ENCODE peak calls at places on chromosomes 1 and 21, in eight cellular contexts. G is colonic mucosa; Y is MM.1S; P is breast epithelium; Q is transverse colon; Z is prostate gland; C is CD8-positive, alpha-beta T cell; D is GM12878. R is an unnamed sample.

GRCh38 chr1:6292134-6292533 is 31.2 kb upstream of the GPR153 start:
- DNase-seq in G (no peak), Y (no peak), P (no peak), Q (no peak), Z (no peak), C (no peak), D (no peak), R (no peak)

GRCh38 chr1:181485276-181486097 is 2.2 kb downstream of the CACNA1E start:
- DNase-seq in G (no peak), Y (peak; percentile 82), P (no peak), Q (no peak), Z (no peak), C (no peak), D (peak; percentile 53), R (no peak)

GRCh38 chr1:31868862-31869261 is 53.0 kb upstream of the SPOCD1 start:
- DNase-seq in G (no peak), Y (no peak), P (no peak), Q (no peak), Z (no peak), C (no peak), D (no peak), R (no peak)

GRCh38 chr1:99327357-99327756 is 63.1 kb downstream of the PLPPR4 start:
- DNase-seq in G (no peak), Y (no peak), P (no peak), Q (no peak), Z (peak; percentile 23), C (no peak), D (no peak), R (no peak)

GRCh38 chr21:19981938-19982337 is 1016.3 kb upstream of the NCAM2 start:
- DNase-seq in G (no peak), Y (no peak), P (no peak), Q (no peak), Z (no peak), C (no peak), D (no peak), R (no peak)

GRCh38 chr1:6880951-6881690 is 95.9 kb downstream of the CAMTA1 start:
- DNase-seq in G (no peak), Y (no peak), P (no peak), Q (no peak), Z (no peak), C (no peak), D (no peak), R (no peak)

GRCh38 chr1:230300322-230301301 is 125.5 kb downstream of the PGBD5 start:
- DNase-seq in G (no peak), Y (no peak), P (no peak), Q (no peak), Z (no peak), C (no peak), D (no peak), R (no peak)

GRCh38 chr1:20731057-20731991 is 1.2 kb downstream of the SH2D5 start:
- DNase-seq in G (no peak), Y (no peak), P (no peak), Q (no peak), Z (no peak), C (no peak), D (no peak), R (no peak)

GRCh38 chr1:157077394-157077793 is 22.2 kb downstream of the ETV3L start:
- DNase-seq in G (no peak), Y (peak; percentile 3), P (no peak), Q (no peak), Z (no peak), C (no peak), D (no peak), R (no peak)

GRCh38 chr1:227545361-227545760 is 18.0 kb upstream of the ZNF678 start:
- DNase-seq in G (no peak), Y (no peak), P (peak; percentile 39), Q (no peak), Z (no peak), C (no peak), D (no peak), R (no peak)

GRCh38 chr1:61116421-61116820 is 34.1 kb downstream of the NFIA start:
- DNase-seq in G (no peak), Y (no peak), P (no peak), Q (no peak), Z (no peak), C (no peak), D (no peak), R (no peak)

GRCh38 chr1:67749263-67749843 is 64.4 kb downstream of the GADD45A start:
- DNase-seq in G (peak; percentile 72), Y (no peak), P (no peak), Q (peak; percentile 55), Z (peak; percentile 56), C (no peak), D (no peak), R (no peak)

GRCh38 chr1:43327549-43328292 is 9.9 kb upstream of the MPL start:
- DNase-seq in G (no peak), Y (no peak), P (no peak), Q (no peak), Z (no peak), C (no peak), D (no peak), R (no peak)

DNA sequence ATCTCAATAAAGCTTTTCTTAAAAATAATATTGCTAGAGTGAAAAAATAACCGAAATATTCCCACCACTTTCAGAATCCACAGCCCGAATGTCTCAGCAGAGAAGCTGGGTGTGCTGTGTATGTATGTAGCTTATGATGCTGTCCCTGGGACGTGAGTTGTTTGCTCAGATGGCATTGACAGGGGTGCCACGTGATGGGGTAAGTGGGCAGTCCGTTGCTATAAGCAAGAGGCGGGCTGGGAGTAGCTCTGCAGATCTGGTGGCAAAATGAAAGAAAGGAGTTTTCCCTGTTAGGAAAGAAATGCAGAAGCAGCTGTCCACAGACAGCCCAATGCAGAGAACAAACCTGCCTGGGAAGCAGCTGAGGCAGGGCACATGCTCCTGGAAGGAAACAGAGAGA is 3.8 kb upstream of the FAM20B start:
- DNase-seq in G (no peak), Y (no peak), P (peak; percentile 69), Q (no peak), Z (peak; percentile 43), C (no peak), D (no peak), R (no peak)
- H3K27ac ChIP-seq in G (no peak overlapping the region), Y (no peak overlapping the region), P (no peak overlapping the region), Q (no peak overlapping the region), Z (no peak overlapping the region), C (no peak overlapping the region), D (no peak overlapping the region), R (no peak overlapping the region)

GRCh38 chr1:94962745-94963265 is 35.9 kb upstream of the CNN3 start:
- DNase-seq in G (peak; percentile 55), Y (peak; percentile 51), P (no peak), Q (peak; percentile 60), Z (peak; percentile 34), C (peak; percentile 4), D (peak; percentile 64), R (no peak)
- H3K4me3 ChIP-seq in G (no peak overlapping the region), Y (peak overlapping the region; percentile 29), P (peak overlapping the region; percentile 34), Q (peak overlapping the region; percentile 50), Z (peak overlapping the region; percentile 29), C (peak overlapping the region; percentile 64), D (no peak overlapping the region), R (peak overlapping the region; percentile 15)

DNA sequence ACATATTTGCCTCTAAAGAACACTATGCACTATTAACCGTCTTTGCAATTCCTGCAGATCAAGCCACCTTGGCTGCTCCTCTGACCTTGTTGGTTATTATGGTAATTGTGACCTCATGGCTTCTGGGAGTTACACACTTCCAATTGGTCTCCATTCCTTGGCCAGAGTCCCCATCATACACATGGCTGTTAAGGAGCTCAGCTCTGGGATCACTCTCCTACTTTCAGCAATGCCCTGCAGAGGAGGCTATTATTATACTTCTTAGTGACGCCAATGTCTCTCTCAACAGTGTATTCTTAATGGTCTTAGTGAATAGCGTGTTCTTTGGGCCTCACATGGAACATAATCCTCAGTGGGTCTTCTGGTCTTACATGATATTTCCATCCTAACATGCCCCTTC is 10.0 kb upstream of the JAK1 start:
- DNase-seq in G (no peak), Y (no peak), P (no peak), Q (no peak), Z (no peak), C (no peak), D (no peak), R (no peak)
- TF ChIP-seq CTCF in G (no peak), Y (no peak), P (no peak), Q (no peak), Z (no peak), C (no peak), D (no peak), R (no peak)

GRCh38 chr1:154999651-155000474 is 2.7 kb upstream of the ZBTB7B start:
- DNase-seq in G (peak; percentile 66), Y (peak; percentile 91), P (no peak), Q (peak; percentile 70), Z (peak; percentile 57), C (no peak), D (no peak), R (peak; percentile 47)

GRCh38 chr1:154998818-154999650 is 3.6 kb upstream of the ZBTB7B start:
- DNase-seq in G (peak; percentile 79), Y (peak; percentile 92), P (no peak), Q (peak; percentile 78), Z (peak; percentile 44), C (peak; percentile 70), D (peak; percentile 58), R (peak; percentile 55)

GRCh38 chr1:154998201-154998780 is 4.3 kb upstream of the ZBTB7B start:
- DNase-seq in G (no peak), Y (no peak), P (no peak), Q (no peak), Z (no peak), C (no peak), D (no peak), R (no peak)

GRCh38 chr1:154994269-154994977 is 1.0 kb downstream of the LENEP start:
- DNase-seq in G (no peak), Y (no peak), P (no peak), Q (no peak), Z (no peak), C (no peak), D (no peak), R (no peak)

DNA sequence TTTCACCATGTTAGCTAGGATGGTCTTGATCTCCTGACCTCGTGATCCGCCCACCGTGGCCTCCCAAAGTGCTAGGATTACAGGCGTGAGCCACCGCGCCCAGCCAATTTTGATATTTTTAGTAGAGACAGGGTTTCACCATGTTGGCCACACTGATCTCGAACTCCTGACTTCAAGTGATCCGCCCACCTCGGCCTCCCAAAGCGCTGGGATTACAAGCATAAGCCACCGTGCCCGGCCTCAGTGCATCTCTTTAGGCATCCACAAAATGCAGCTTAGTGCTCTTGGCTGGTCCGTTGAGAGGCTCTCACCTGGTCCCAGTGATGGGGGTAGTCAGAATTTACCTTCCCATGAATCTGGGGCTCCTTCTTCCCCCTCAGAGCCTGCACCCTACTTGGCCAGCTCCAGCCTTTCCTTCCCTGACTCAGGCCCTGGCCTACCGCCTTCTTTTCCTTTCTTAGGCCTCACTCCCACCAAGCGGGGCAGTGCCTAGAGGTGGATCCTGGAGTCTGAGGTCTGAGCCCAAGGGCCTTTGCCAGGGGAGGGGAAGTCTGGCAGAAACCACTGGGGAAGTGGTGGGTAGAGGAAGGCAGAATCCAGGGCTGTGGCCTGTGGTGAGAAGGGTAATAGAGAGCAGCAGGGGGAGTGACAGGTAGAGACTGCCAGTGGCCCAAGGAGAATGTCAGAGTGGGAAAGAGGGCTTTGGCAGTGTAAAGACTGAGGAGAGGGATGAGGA is 3.7 kb downstream of the LENEP start:
- DNase-seq in G (no peak), Y (no peak), P (no peak), Q (no peak), Z (no peak), C (no peak), D (no peak), R (no peak)
- H3K27ac ChIP-seq in G (no peak overlapping the region), Y (no peak overlapping the region), P (no peak overlapping the region), Q (no peak overlapping the region), Z (no peak overlapping the region), C (no peak overlapping the region), D (no peak overlapping the region), R (no peak overlapping the region)

R was measured in RWPE2.